ENCODE peak calls at places on chromosomes 3 and 15, in eight cellular contexts. P is nephron progenitor cell; C is activated CD4-positive, alpha-beta T cell treated with anti-CD3 and anti-CD28 coated beads for 36 hours; J is GM23248; M is midbrain; W is EH; R is RPMI7951; I is kidney tubule cell. O is an unnamed sample.

GRCh38 chr3:43148033-43148432 is 42.2 kb upstream of the POMGNT2 start:
- DNase-seq in J (no peak), M (no peak), R (no peak), P (no peak), I (no peak), C (no peak), W (no peak), O (no peak)

GRCh38 chr3:42652611-42653302 is 740 bp upstream of the ZBTB47 start:
- DNase-seq in J (peak), M (peak), I (peak), C (no peak), R (peak), W (peak), P (no peak), O (no peak)

GRCh38 chr15:93179072-93179471 is 90.1 kb upstream of the RGMA start:
- DNase-seq in R (peak), M (no peak), W (no peak), J (peak), C (no peak), I (peak), P (no peak), O (no peak)

GRCh38 chr15:26355671-26356070 is 417.2 kb downstream of the GABRB3 start:
- DNase-seq in M (no peak), P (no peak), W (no peak), C (no peak), R (no peak), J (no peak), I (no peak), O (no peak)

GRCh38 chr15:92020207-92020606 is 166.7 kb downstream of the SLCO3A1 start:
- DNase-seq in I (no peak), R (no peak), C (no peak), P (no peak), J (no peak), M (no peak), W (no peak), O (no peak)

GRCh38 chr15:22955544-22956085 is 24.6 kb downstream of the CYFIP1 start:
- DNase-seq in J (no peak), W (no peak), I (no peak), M (no peak), P (no peak), C (no peak), R (no peak), O (no peak)

GRCh38 chr15:66424963-66425612 is 38.4 kb downstream of the MAP2K1 start:
- DNase-seq in J (no peak), W (no peak), M (no peak), P (no peak), C (peak), R (no peak), I (no peak), O (no peak)

GRCh38 chr3:99925584-99925983 is 107.9 kb downstream of the CMSS1 start:
- DNase-seq in C (no peak), I (peak), W (peak), J (peak), R (peak), M (peak), P (no peak), O (no peak)

GRCh38 chr3:69541059-69541471 is 155.2 kb upstream of the FRMD4B start:
- DNase-seq in P (peak), M (no peak), J (no peak), R (no peak), I (peak), C (no peak), W (no peak), O (no peak)

GRCh38 chr3:171088984-171089754 is 62.6 kb upstream of the SLC2A2 start:
- DNase-seq in I (peak), P (no peak), M (no peak), R (peak), W (peak), C (no peak), J (peak), O (no peak)

GRCh38 chr3:112395166-112395894 is 62.4 kb downstream of the CD200 start:
- DNase-seq in C (no peak), W (peak), M (no peak), R (no peak), I (no peak), J (no peak), P (no peak), O (no peak)

GRCh38 chr3:72659609-72660008 is 188.6 kb downstream of the SHQ1 start:
- DNase-seq in M (no peak), R (peak), C (no peak), I (peak), W (peak), J (no peak), P (no peak), O (no peak)

GRCh38 chr3:94137377-94137776 is 74.5 kb downstream of the NSUN3 start:
- DNase-seq in M (no peak), W (no peak), I (peak), R (no peak), J (peak), C (no peak), P (no peak), O (no peak)